ENCODE peak calls at places on chromosome 6, in five cellular contexts. One of them, this sample, is unnamed.

GRCh38 chr6:134453792-134454510 is 136.0 kb upstream of the SGK1 start:
- DNase-seq in endodermal cell: peak
- DNase-seq in colonic mucosa: no peak
- DNase-seq in ovary: no peak
- DNase-seq in tibial artery: no peak
- DNase-seq in this sample: no peak

GRCh38 chr6:137332637-137333228 is 113.5 kb upstream of the IFNGR1 start:
- DNase-seq in endodermal cell: no peak
- DNase-seq in colonic mucosa: no peak
- DNase-seq in ovary: no peak
- DNase-seq in tibial artery: no peak
- DNase-seq in this sample: no peak

GRCh38 chr6:136657629-136658028 is 107.4 kb upstream of the MAP7 start:
- DNase-seq in endodermal cell: no peak
- DNase-seq in colonic mucosa: peak
- DNase-seq in ovary: no peak
- DNase-seq in tibial artery: no peak
- DNase-seq in this sample: no peak

GRCh38 chr6:163962627-163963117 is 548.2 kb downstream of the QKI start:
- DNase-seq in endodermal cell: no peak
- DNase-seq in colonic mucosa: no peak
- DNase-seq in ovary: no peak
- DNase-seq in tibial artery: no peak
- DNase-seq in this sample: no peak

GRCh38 chr6:127589135-127589534 is 12.2 kb downstream of the C6orf58 start:
- DNase-seq in endodermal cell: no peak
- DNase-seq in colonic mucosa: no peak
- DNase-seq in ovary: no peak
- DNase-seq in tibial artery: no peak
- DNase-seq in this sample: no peak

GRCh38 chr6:168150551-168151444 is 71.8 kb upstream of the FRMD1 start:
- DNase-seq in endodermal cell: peak
- DNase-seq in colonic mucosa: peak
- DNase-seq in ovary: no peak
- DNase-seq in tibial artery: no peak
- DNase-seq in this sample: no peak

GRCh38 chr6:98841589-98842488 is 7.5 kb downstream of the POU3F2 start:
- DNase-seq in endodermal cell: no peak
- DNase-seq in colonic mucosa: no peak
- DNase-seq in ovary: no peak
- DNase-seq in tibial artery: no peak
- DNase-seq in this sample: no peak

GRCh38 chr6:148307400-148307799 is 35.2 kb upstream of the SASH1 start:
- DNase-seq in endodermal cell: no peak
- DNase-seq in colonic mucosa: no peak
- DNase-seq in ovary: no peak
- DNase-seq in tibial artery: no peak
- DNase-seq in this sample: no peak

GRCh38 chr6:119942078-119942752 is 592.7 kb upstream of the MAN1A1 start:
- DNase-seq in endodermal cell: no peak
- DNase-seq in colonic mucosa: no peak
- DNase-seq in ovary: no peak
- DNase-seq in tibial artery: no peak
- DNase-seq in this sample: no peak

GRCh38 chr6:151007069-151007468 is 141.6 kb downstream of the MTHFD1L start:
- DNase-seq in endodermal cell: no peak
- DNase-seq in colonic mucosa: no peak
- DNase-seq in ovary: no peak
- DNase-seq in tibial artery: no peak
- DNase-seq in this sample: no peak

GRCh38 chr6:85405175-85405852 is 44.6 kb upstream of the NT5E start:
- DNase-seq in endodermal cell: no peak
- DNase-seq in colonic mucosa: peak
- DNase-seq in ovary: no peak
- DNase-seq in tibial artery: no peak
- DNase-seq in this sample: no peak

GRCh38 chr6:3732345-3733141 is 19.0 kb downstream of the PXDC1 start:
- DNase-seq in endodermal cell: peak
- DNase-seq in colonic mucosa: peak
- DNase-seq in ovary: peak
- DNase-seq in tibial artery: peak
- DNase-seq in this sample: no peak

GRCh38 chr6:167709196-167709595 is 117.5 kb upstream of the AFDN start:
- DNase-seq in endodermal cell: peak
- DNase-seq in colonic mucosa: no peak
- DNase-seq in ovary: no peak
- DNase-seq in tibial artery: no peak
- DNase-seq in this sample: no peak

GRCh38 chr6:16146527-16146955 is 17.7 kb downstream of the MYLIP start:
- DNase-seq in endodermal cell: no peak
- DNase-seq in colonic mucosa: no peak
- DNase-seq in ovary: no peak
- DNase-seq in tibial artery: no peak
- DNase-seq in this sample: no peak

GRCh38 chr6:7058250-7058923 is 49.4 kb upstream of the RREB1 start:
- DNase-seq in endodermal cell: no peak
- DNase-seq in colonic mucosa: peak
- DNase-seq in ovary: no peak
- DNase-seq in tibial artery: no peak
- DNase-seq in this sample: peak

GRCh38 chr6:140779341-140779740 is 1353.4 kb upstream of the GJE1 start:
- DNase-seq in endodermal cell: no peak
- DNase-seq in colonic mucosa: no peak
- DNase-seq in ovary: no peak
- DNase-seq in tibial artery: no peak
- DNase-seq in this sample: no peak

GRCh38 chr6:151497935-151498726 is 4.3 kb downstream of the CCDC170 start:
- DNase-seq in endodermal cell: no peak
- DNase-seq in colonic mucosa: no peak
- DNase-seq in ovary: no peak
- DNase-seq in tibial artery: no peak
- DNase-seq in this sample: no peak

GRCh38 chr6:47180633-47181032 is 129.1 kb downstream of the TNFRSF21 start:
- DNase-seq in endodermal cell: peak
- DNase-seq in colonic mucosa: no peak
- DNase-seq in ovary: no peak
- DNase-seq in tibial artery: no peak
- DNase-seq in this sample: no peak

GRCh38 chr6:142132625-142133024 is at the start of gene GJE1:
- DNase-seq in endodermal cell: no peak
- DNase-seq in colonic mucosa: no peak
- DNase-seq in ovary: no peak
- DNase-seq in tibial artery: no peak
- DNase-seq in this sample: no peak

GRCh38 chr6:111486921-111487320 is 3.9 kb upstream of the REV3L start:
- DNase-seq in endodermal cell: no peak
- DNase-seq in colonic mucosa: no peak
- DNase-seq in ovary: no peak
- DNase-seq in tibial artery: no peak
- DNase-seq in this sample: no peak

GRCh38 chr6:1910621-1911407 is 301.1 kb downstream of the FOXC1 start:
- DNase-seq in endodermal cell: no peak
- DNase-seq in colonic mucosa: no peak
- DNase-seq in ovary: no peak
- DNase-seq in tibial artery: no peak
- DNase-seq in this sample: no peak

GRCh38 chr6:161088676-161089328 is 97.2 kb downstream of the MAP3K4 start:
- DNase-seq in endodermal cell: no peak
- DNase-seq in colonic mucosa: no peak
- DNase-seq in ovary: no peak
- DNase-seq in tibial artery: no peak
- DNase-seq in this sample: no peak

GRCh38 chr6:97947841-97948240 is 664.8 kb upstream of the MMS22L start:
- DNase-seq in endodermal cell: no peak
- DNase-seq in colonic mucosa: no peak
- DNase-seq in ovary: no peak
- DNase-seq in tibial artery: no peak
- DNase-seq in this sample: peak

GRCh38 chr6:133286765-133287164 is 45.6 kb downstream of the EYA4 start:
- DNase-seq in endodermal cell: no peak
- DNase-seq in colonic mucosa: no peak
- DNase-seq in ovary: no peak
- DNase-seq in tibial artery: no peak
- DNase-seq in this sample: no peak

GRCh38 chr6:37308084-37308817 is 45.5 kb upstream of the RNF8 start:
- DNase-seq in endodermal cell: no peak
- DNase-seq in colonic mucosa: no peak
- DNase-seq in ovary: no peak
- DNase-seq in tibial artery: no peak
- DNase-seq in this sample: no peak

GRCh38 chr6:131858765-131859490 is 51.1 kb downstream of the ENPP1 start:
- DNase-seq in endodermal cell: no peak
- DNase-seq in colonic mucosa: no peak
- DNase-seq in ovary: no peak
- DNase-seq in tibial artery: no peak
- DNase-seq in this sample: no peak

GRCh38 chr6:37309692-37310091 is 44.1 kb upstream of the RNF8 start:
- DNase-seq in endodermal cell: no peak
- DNase-seq in colonic mucosa: no peak
- DNase-seq in ovary: no peak
- DNase-seq in tibial artery: no peak
- DNase-seq in this sample: no peak

GRCh38 chr6:147382945-147383554 is 125.4 kb upstream of the SAMD5 start:
- DNase-seq in endodermal cell: no peak
- DNase-seq in colonic mucosa: no peak
- DNase-seq in ovary: no peak
- DNase-seq in tibial artery: no peak
- DNase-seq in this sample: no peak

GRCh38 chr6:139243531-139243930 is 48.3 kb downstream of the TXLNB start:
- DNase-seq in endodermal cell: no peak
- DNase-seq in colonic mucosa: no peak
- DNase-seq in ovary: no peak
- DNase-seq in tibial artery: no peak
- DNase-seq in this sample: no peak

GRCh38 chr6:139242457-139243240 is 49.1 kb downstream of the TXLNB start:
- DNase-seq in endodermal cell: no peak
- DNase-seq in colonic mucosa: no peak
- DNase-seq in ovary: no peak
- DNase-seq in tibial artery: no peak
- DNase-seq in this sample: no peak

GRCh38 chr6:139239137-139239536 is 52.7 kb downstream of the TXLNB start:
- DNase-seq in endodermal cell: no peak
- DNase-seq in colonic mucosa: no peak
- DNase-seq in ovary: peak
- DNase-seq in tibial artery: no peak
- DNase-seq in this sample: no peak

GRCh38 chr6:139236105-139236504 is 55.7 kb downstream of the TXLNB start:
- DNase-seq in endodermal cell: no peak
- DNase-seq in colonic mucosa: no peak
- DNase-seq in ovary: no peak
- DNase-seq in tibial artery: no peak
- DNase-seq in this sample: no peak

GRCh38 chr6:139240161-139241010 is 51.4 kb downstream of the TXLNB start:
- DNase-seq in endodermal cell: no peak
- DNase-seq in colonic mucosa: peak
- DNase-seq in ovary: peak
- DNase-seq in tibial artery: no peak
- DNase-seq in this sample: no peak
- H3K27ac ChIP-seq in endodermal cell: no peak
- H3K27ac ChIP-seq in colonic mucosa: no peak
- H3K27ac ChIP-seq in ovary: no peak
- H3K27ac ChIP-seq in tibial artery: peak
- H3K27ac ChIP-seq in this sample: no peak

GRCh38 chr6:104601008-104601745 is 258.5 kb downstream of the HACE1 start:
- DNase-seq in endodermal cell: no peak
- DNase-seq in colonic mucosa: no peak
- DNase-seq in ovary: no peak
- DNase-seq in tibial artery: no peak
- DNase-seq in this sample: no peak
- H3K27ac ChIP-seq in endodermal cell: no peak
- H3K27ac ChIP-seq in colonic mucosa: no peak
- H3K27ac ChIP-seq in ovary: no peak
- H3K27ac ChIP-seq in tibial artery: no peak
- H3K27ac ChIP-seq in this sample: no peak

DNA sequence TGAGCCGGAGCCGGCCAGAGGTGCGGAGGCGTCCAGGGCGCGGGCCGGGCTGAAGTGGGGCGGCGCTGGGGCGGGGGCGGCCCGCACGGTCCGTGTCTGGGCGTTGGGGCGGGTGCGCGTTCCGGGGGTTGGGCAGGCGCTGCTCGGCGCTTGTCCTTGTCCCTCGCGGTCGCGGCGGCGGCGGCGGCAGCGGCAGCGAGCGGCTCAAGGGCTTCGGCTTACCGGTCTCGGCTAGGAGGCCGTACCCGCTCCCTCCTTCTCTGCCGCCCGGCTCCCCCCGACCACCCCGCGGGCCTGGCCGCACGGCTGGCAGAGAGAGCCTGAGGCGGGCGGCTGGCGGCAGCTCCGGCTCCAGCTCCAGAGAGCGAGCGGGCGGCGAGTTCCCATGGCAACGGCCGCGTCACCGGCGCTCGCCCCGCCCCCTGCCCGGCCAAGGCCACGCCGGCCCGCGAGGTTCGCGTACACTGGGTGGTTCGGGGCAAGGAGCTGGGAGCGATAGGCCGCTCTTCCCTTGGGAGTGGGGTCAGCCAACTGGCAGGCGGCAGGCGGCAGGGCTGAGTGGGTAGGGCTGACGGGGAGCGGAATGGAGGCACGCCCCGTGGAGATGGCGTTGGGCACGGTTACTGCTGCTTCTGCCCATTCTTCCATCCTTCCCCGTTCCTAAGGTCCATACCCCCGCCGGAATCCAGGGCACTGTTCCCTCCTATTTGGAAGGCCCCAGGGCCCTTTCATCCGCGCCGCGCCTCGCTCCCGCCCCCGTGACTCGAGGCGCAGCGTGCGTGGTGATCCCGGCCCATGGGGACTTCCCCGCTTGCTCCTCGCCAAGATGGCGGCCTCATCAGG is at the start of gene LRRC73:
- DNase-seq in endodermal cell: peak
- DNase-seq in colonic mucosa: peak
- DNase-seq in ovary: peak
- DNase-seq in tibial artery: peak
- DNase-seq in this sample: no peak
- H3K27ac ChIP-seq in endodermal cell: no peak
- H3K27ac ChIP-seq in colonic mucosa: peak
- H3K27ac ChIP-seq in ovary: no peak
- H3K27ac ChIP-seq in tibial artery: peak
- H3K27ac ChIP-seq in this sample: peak

DNA sequence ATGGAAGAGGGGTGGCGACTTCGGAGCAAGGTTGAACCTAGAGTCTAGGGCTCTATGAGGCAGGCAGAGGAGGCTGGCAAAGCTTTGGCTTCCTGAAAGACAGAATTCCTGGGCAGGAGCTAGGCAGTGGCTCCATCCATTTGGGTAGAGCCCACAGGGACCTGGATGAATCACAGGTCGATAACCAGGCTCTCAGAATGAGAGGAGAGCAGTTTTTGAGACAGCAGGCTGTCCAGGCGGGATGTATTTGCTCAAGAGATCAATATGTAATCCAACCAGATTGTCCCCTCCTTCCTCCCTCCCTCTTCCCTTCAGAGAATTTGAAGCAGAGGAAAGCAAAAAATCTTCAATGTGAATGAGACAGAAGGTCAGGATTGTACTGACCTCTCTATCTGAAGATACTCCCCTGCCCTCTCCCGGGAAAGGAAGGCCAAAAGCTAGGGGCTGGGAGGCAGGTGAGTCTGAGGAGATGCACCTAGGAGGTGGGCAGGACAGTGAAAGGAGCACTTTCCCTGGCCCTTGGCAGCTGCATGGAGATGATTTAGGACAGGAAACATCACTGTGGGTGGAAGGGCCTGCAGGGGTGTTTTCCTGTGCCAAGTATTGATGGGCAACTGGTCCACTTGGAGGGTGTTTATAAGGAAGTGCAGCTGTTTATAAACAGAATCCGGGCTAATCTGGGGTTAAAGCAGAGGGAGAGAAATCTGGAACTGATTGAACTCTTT is 212.3 kb upstream of the LRFN2 start:
- DNase-seq in endodermal cell: no peak
- DNase-seq in colonic mucosa: no peak
- DNase-seq in ovary: no peak
- DNase-seq in tibial artery: no peak
- DNase-seq in this sample: no peak
- H3K27ac ChIP-seq in endodermal cell: no peak
- H3K27ac ChIP-seq in colonic mucosa: no peak
- H3K27ac ChIP-seq in ovary: no peak
- H3K27ac ChIP-seq in tibial artery: no peak
- H3K27ac ChIP-seq in this sample: no peak